ENCODE peak calls at places on chromosomes 3 and 15, in ten cellular contexts. I, V, C, P, N, S, W, F, L and B are unnamed samples.

GRCh38 chr3:95097493-95097892 is 1034.6 kb downstream of the NSUN3 start:
- DNase-seq in W (no peak), V (no peak), L (no peak), C (no peak), S (no peak), I (peak), P (no peak), F (no peak), N (no peak), B (no peak)

GRCh38 chr15:22956257-22956979 is 23.8 kb downstream of the CYFIP1 start:
- DNase-seq in L (no peak), C (no peak), V (no peak), S (no peak), I (no peak), N (peak), F (peak), W (no peak), P (no peak), B (no peak)

GRCh38 chr15:60972866-60973265 is 256.2 kb downstream of the RORA start:
- DNase-seq in I (no peak), S (no peak), N (no peak), V (peak), P (peak), C (peak), F (peak), W (no peak), L (no peak), B (no peak)

GRCh38 chr3:41112466-41112865 is 86.8 kb upstream of the CTNNB1 start:
- DNase-seq in C (no peak), W (no peak), P (no peak), F (no peak), L (no peak), I (no peak), V (no peak), N (no peak), S (no peak), B (no peak)

GRCh38 chr15:77208222-77208621 is 137.3 kb upstream of the TSPAN3 start:
- DNase-seq in S (no peak), I (no peak), P (no peak), F (peak), L (no peak), W (no peak), N (no peak), V (no peak), C (no peak), B (no peak)

GRCh38 chr3:37952564-37952963 is 38.0 kb upstream of the VILL start:
- DNase-seq in L (no peak), C (no peak), S (no peak), I (no peak), F (no peak), P (peak), N (no peak), W (no peak), V (no peak), B (no peak)

GRCh38 chr3:119375106-119375505 is 80.9 kb downstream of the ARHGAP31 start:
- DNase-seq in V (no peak), L (no peak), C (no peak), W (no peak), F (no peak), S (no peak), N (no peak), I (no peak), P (no peak), B (no peak)

GRCh38 chr3:117736851-117737250 is 1027.3 kb downstream of the TUSC7 start:
- DNase-seq in S (no peak), W (no peak), N (no peak), P (no peak), I (no peak), L (no peak), C (no peak), F (no peak), V (no peak), B (no peak)

GRCh38 chr3:107963581-107963980 is 127.2 kb downstream of the CD47 start:
- DNase-seq in N (no peak), P (no peak), C (no peak), F (no peak), L (no peak), V (no peak), W (no peak), I (no peak), S (no peak), B (no peak)

GRCh38 chr15:81015595-81016252 is 15.0 kb downstream of the TLNRD1 start:
- DNase-seq in V (no peak), W (no peak), C (no peak), N (no peak), F (no peak), S (no peak), I (no peak), L (no peak), P (no peak), B (no peak)

GRCh38 chr15:35713733-35714132 is 167.8 kb upstream of the DPH6 start:
- DNase-seq in F (peak), C (peak), W (no peak), V (no peak), I (no peak), L (no peak), S (no peak), N (no peak), P (peak), B (no peak)

GRCh38 chr15:68157074-68157473 is 48.1 kb downstream of the CALML4 start:
- DNase-seq in P (no peak), V (no peak), I (no peak), F (no peak), W (no peak), S (no peak), N (no peak), C (no peak), L (no peak), B (no peak)

GRCh38 chr15:68158046-68158628 is 47.0 kb downstream of the CALML4 start:
- DNase-seq in N (no peak), I (no peak), F (no peak), W (no peak), L (no peak), S (no peak), C (no peak), P (no peak), V (no peak), B (no peak)

GRCh38 chr15:68151277-68151676 is 53.9 kb downstream of the CALML4 start:
- DNase-seq in W (no peak), S (no peak), P (peak), N (no peak), I (no peak), V (no peak), C (no peak), L (no peak), F (no peak), B (no peak)

GRCh38 chr15:68152342-68152741 is 52.8 kb downstream of the CALML4 start:
- DNase-seq in P (peak), S (no peak), W (no peak), F (no peak), N (no peak), I (no peak), L (no peak), C (no peak), V (no peak), B (no peak)

GRCh38 chr15:68154923-68155559 is 50.1 kb downstream of the CALML4 start:
- DNase-seq in W (no peak), L (no peak), V (peak), S (peak), F (peak), C (peak), P (peak), N (peak), I (peak), B (peak)
- TF ChIP-seq CTCF in W (peak), L (peak), V (peak), S (peak), F (peak), C (peak), P (peak), N (peak), I (peak), B (peak)

GRCh38 chr3:12879191-12879815 is 37.9 kb upstream of the RPL32 start:
- DNase-seq in L (no peak), V (no peak), S (no peak), W (no peak), P (no peak), C (no peak), I (no peak), F (no peak), N (no peak), B (no peak)

GRCh38 chr3:12878026-12878636 is 36.8 kb upstream of the RPL32 start:
- DNase-seq in L (no peak), P (no peak), S (no peak), W (no peak), F (no peak), V (no peak), I (no peak), C (no peak), N (no peak), B (no peak)

GRCh38 chr3:12871404-12871983 is 30.1 kb upstream of the RPL32 start:
- DNase-seq in I (no peak), W (no peak), S (no peak), P (no peak), L (no peak), N (no peak), F (no peak), V (no peak), C (no peak), B (no peak)

GRCh38 chr3:12877040-12877439 is 35.7 kb upstream of the RPL32 start:
- DNase-seq in F (no peak), N (no peak), C (no peak), S (no peak), P (no peak), L (no peak), W (no peak), I (no peak), V (no peak), B (no peak)

DNA sequence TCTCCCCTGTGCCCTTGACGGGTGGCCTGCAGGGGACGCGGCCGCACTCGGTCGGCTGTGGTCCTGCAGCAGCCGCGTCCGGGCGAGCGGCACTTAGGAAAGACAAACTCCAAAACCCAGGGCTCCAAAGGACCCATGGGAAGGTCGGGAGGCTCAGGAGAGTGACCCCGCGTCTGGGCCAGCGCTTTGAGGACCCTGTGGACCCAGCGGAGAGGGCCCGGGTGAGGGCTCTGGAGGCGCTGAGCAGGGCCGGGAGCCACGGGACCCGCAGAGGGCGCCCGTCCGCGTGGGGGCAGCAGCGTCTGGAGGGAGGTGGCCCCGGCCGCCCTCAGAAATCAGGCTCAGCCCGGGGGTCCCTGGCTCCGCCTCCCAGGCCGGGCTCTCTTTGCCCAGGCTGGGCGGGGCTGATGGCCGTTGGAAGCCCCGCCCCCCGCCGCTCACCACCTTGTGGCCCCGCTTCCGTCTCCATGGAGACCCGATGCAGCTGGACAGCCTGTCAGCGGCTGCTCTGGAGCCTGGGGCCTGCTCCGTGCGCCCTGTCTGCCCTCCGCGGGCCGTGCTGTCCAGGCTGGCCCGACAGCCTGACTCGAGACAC is 34.6 kb upstream of the RPL32 start:
- DNase-seq in W (peak), V (no peak), S (peak), C (peak), N (peak), P (no peak), I (peak), F (peak), L (peak), B (peak)
- TF ChIP-seq CTCF in W (no peak), V (peak), S (no peak), C (peak), N (no peak), P (no peak), I (no peak), F (peak), L (peak), B (no peak)

DNA sequence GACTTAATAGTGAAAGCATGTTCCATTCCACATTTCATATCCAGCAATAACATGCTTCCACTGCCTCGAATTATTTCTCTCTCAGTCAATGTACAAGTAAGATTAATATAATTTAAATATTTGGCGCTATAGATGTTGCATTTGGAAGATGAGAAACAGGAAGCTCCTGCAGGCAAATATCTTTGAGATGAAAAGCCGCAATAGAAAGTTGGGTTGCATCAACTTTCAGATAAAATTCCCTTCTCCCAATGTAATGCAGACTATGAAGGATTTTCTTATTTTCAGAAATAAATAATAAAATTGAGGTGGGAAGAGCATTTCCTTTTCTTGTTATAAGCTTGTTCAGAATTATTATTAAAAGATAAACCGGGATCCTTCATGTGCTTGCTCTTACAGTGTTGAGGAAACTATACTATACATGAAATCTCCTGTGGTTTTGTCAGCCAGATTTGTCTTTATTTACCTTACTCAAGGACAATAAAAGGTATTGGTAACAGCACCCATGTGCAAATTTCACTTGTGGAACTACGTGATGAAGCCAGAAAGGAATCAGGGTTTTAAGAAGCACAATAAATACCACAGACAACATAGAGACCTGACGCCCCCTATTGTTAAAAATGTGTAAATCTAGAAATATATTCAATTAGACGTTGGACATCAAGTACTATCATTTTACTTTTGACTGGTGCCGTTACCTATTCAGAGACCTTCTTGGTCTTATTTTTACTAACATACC is 307.0 kb downstream of the ARPP21 start:
- DNase-seq in P (peak), I (no peak), C (no peak), F (peak), L (no peak), S (no peak), N (no peak), V (no peak), W (no peak), B (no peak)
- TF ChIP-seq CTCF in P (peak), I (no peak), C (peak), F (peak), L (peak), S (no peak), N (no peak), V (peak), W (no peak), B (peak)

DNA sequence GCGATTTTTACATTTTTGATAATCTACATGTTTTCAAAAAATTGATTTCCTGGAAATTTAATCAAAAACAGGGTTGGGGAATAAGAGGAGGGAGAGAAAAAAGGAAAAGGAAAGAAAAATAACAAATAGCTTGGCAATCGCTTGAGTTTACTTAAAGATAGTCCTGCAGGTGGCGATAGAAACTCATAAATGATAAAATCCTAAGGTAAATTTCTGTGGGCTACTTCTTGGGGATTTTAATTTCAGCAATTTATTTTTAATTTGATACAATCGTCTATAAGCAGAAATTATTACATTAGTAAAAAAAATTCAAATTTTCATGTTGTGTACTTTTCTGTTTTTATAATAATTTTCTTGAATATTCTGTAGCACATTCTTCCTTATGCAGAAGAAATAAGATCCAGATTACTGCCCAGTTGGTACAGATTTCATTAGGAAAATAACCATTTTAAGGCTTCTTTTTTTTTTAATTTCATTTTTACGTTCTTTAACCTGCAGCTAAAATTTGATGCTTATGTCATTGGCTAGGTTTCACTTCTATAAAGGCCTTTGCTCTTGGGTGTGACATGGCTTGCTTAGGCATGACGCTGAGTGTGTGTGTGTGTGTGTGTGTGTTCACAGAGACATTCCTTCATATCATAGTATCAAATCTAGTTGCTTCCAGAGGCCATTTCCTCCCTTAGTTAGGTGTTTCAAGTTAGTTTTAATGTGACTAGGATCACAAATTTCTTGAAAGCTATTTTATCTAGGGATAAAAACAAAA is 181.8 kb downstream of the MCTP2 start:
- DNase-seq in V (no peak), W (no peak), I (peak), N (no peak), C (no peak), F (peak), P (no peak), L (no peak), S (no peak), B (peak)
- TF ChIP-seq CTCF in V (peak), W (peak), I (no peak), N (peak), C (peak), F (peak), P (peak), L (peak), S (no peak), B (peak)

GRCh38 chr3:167740961-167741587 is 5.6 kb downstream of the SERPINI1 start:
- DNase-seq in S (peak), N (no peak), I (peak), V (no peak), P (peak), L (no peak), W (no peak), C (peak), F (peak), B (peak)
- TF ChIP-seq CTCF in S (peak), N (no peak), I (no peak), V (peak), P (peak), L (peak), W (peak), C (peak), F (peak), B (peak)

GRCh38 chr3:124276863-124277515 is 285.1 kb upstream of the ROPN1 start:
- DNase-seq in S (no peak), F (no peak), P (no peak), V (no peak), L (no peak), N (no peak), I (no peak), C (no peak), W (no peak), B (no peak)

GRCh38 chr3:124277516-124277890 is 285.6 kb upstream of the ROPN1 start:
- DNase-seq in N (peak), P (peak), S (no peak), W (no peak), F (peak), V (no peak), I (peak), C (no peak), L (no peak), B (no peak)

GRCh38 chr3:124283644-124284008 is 291.7 kb upstream of the ROPN1 start:
- DNase-seq in S (no peak), C (no peak), I (no peak), V (no peak), W (no peak), L (no peak), P (no peak), F (no peak), N (no peak), B (no peak)

GRCh38 chr3:124282751-124283643 is 291.1 kb upstream of the ROPN1 start:
- DNase-seq in P (no peak), L (no peak), W (no peak), V (no peak), F (no peak), S (no peak), N (no peak), C (peak), I (no peak), B (no peak)

DNA sequence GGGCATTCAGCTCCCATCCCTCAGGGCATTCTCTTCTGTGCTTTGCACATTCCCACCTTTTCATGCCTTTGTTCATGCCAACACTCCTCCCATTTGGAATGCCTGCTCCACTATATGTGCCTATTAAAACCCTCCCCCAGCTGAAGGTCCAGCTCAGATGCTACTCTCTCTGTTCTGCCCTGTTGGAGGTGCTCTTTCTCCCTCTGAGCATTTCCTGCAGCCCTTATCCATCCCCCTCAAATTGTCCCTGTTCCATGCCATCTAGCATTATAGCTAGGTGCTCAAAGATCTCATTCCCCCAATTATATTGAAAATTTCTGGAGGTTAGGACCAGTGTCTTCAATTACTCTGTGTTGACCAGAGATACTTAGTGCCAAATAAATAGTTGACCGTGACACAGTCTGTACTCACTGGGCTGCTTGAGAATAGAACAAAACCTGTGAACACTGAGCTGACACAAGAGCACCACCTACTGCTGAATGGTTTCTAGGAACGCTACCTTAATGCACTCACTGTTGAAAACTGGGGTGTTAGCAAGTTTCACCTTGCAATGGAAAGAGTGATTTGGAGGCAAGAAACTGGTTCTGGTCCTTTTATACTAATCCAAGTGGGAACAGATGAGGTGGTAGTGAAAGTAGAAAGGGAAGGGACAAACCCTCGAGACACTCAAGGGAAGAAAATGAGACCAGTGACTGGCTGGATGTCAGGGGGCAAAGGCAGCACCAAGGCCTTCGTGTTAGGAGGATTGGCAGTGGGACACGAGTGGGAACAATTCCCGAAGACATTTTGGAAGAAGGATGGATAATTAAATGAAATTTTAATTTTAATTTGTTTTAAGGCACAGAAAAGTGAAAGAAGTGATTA is 289.8 kb upstream of the ROPN1 start:
- DNase-seq in L (no peak), P (peak), F (peak), C (peak), W (no peak), I (peak), V (no peak), S (no peak), N (no peak), B (peak)
- TF ChIP-seq CTCF in L (peak), P (peak), F (peak), C (peak), W (no peak), I (peak), V (peak), S (no peak), N (peak), B (peak)

GRCh38 chr3:173945801-173946200 is 548.3 kb downstream of the NLGN1 start:
- DNase-seq in F (no peak), C (no peak), S (no peak), L (no peak), I (no peak), N (no peak), W (no peak), P (no peak), V (no peak), B (no peak)
- TF ChIP-seq CTCF in F (no peak), C (no peak), S (no peak), L (no peak), I (no peak), N (no peak), W (no peak), P (no peak), V (no peak), B (no peak)

GRCh38 chr15:73364070-73364469 is 4.7 kb downstream of the HCN4 start:
- DNase-seq in N (no peak), S (no peak), P (no peak), C (no peak), L (no peak), V (no peak), F (no peak), I (no peak), W (no peak), B (no peak)

GRCh38 chr15:73359653-73360052 is 9.1 kb downstream of the HCN4 start:
- DNase-seq in I (no peak), N (no peak), L (no peak), P (no peak), C (no peak), V (no peak), S (no peak), F (no peak), W (no peak), B (no peak)

GRCh38 chr15:73361331-73361730 is 7.4 kb downstream of the HCN4 start:
- DNase-seq in I (no peak), N (no peak), L (no peak), S (no peak), P (no peak), W (no peak), V (no peak), C (no peak), F (no peak), B (no peak)

GRCh38 chr15:73366766-73367623 is 1.8 kb downstream of the HCN4 start:
- DNase-seq in I (no peak), S (no peak), L (no peak), W (no peak), N (no peak), P (no peak), C (no peak), V (no peak), F (no peak), B (no peak)

GRCh38 chr15:73362900-73363299 is 5.9 kb downstream of the HCN4 start:
- DNase-seq in N (no peak), V (no peak), W (no peak), F (no peak), S (no peak), C (no peak), I (no peak), P (no peak), L (no peak), B (no peak)
- TF ChIP-seq CTCF in N (no peak), V (no peak), W (no peak), F (no peak), S (no peak), C (no peak), I (no peak), P (no peak), L (no peak), B (no peak)

GRCh38 chr15:92151741-92152140 is 241.9 kb upstream of the ST8SIA2 start:
- DNase-seq in C (no peak), V (no peak), L (no peak), P (no peak), F (no peak), I (no peak), W (no peak), S (no peak), N (no peak), B (no peak)
- TF ChIP-seq CTCF in C (no peak), V (no peak), L (no peak), P (no peak), F (no peak), I (no peak), W (no peak), S (no peak), N (no peak), B (no peak)